ENCODE peak calls at places on chromosomes 16 and 17, in seven cellular contexts. Y is stimulated activated naive CD8-positive, alpha-beta T cell treated with anti-CD3 and anti-CD28 coated beads, Interleukin-15, Interleukin-2, amounts not matched to agents 100 U/mL and 50 U/mL, for 24 hours; D is non-pigmented ciliary epithelial cell; O is B cell; A is amniotic epithelial cell; Z is iris pigment epithelial cell; L is T-helper 1 cell. E is an unnamed sample.

GRCh38 chr17:72592242-72592966 is 471.6 kb downstream of the SOX9 start:
- DNase-seq in Y (peak; percentile 49), D (no peak), O (no peak), A (peak; percentile 72), Z (peak; percentile 83), L (peak; percentile 17), E (no peak)

GRCh38 chr16:66365588-66365987 is 903 bp upstream of the CDH5 start:
- DNase-seq in Y (no peak), D (no peak), O (no peak), A (no peak), Z (peak; percentile 54), L (no peak), E (no peak)

GRCh38 chr16:12231666-12232065 is 255.1 kb downstream of the SNX29 start:
- DNase-seq in Y (no peak), D (peak; percentile 32), O (no peak), A (peak; percentile 27), Z (peak; percentile 71), L (no peak), E (no peak)

GRCh38 chr17:64418506-64419339 is 28.1 kb upstream of the PECAM1 start:
- DNase-seq in Y (no peak), D (no peak), O (peak; percentile 70), A (peak; percentile 64), Z (peak; percentile 61), L (no peak), E (no peak)

GRCh38 chr16:5011637-5012036 is 22.1 kb downstream of the NAGPA start:
- DNase-seq in Y (no peak), D (no peak), O (no peak), A (no peak), Z (no peak), L (no peak), E (no peak)

GRCh38 chr16:87496101-87496801 is 3.4 kb upstream of the ZCCHC14 start:
- DNase-seq in Y (peak; percentile 36), D (no peak), O (peak; percentile 52), A (no peak), Z (no peak), L (no peak), E (peak; percentile 69)

GRCh38 chr17:42950044-42950783 is 14.0 kb downstream of the AARSD1 start:
- DNase-seq in Y (no peak), D (no peak), O (no peak), A (no peak), Z (no peak), L (no peak), E (no peak)

GRCh38 chr16:86585821-86586611 is 7.7 kb downstream of the FOXL1 start:
- DNase-seq in Y (no peak), D (no peak), O (no peak), A (no peak), Z (peak; percentile 58), L (no peak), E (no peak)

GRCh38 chr17:78390241-78391050 is 12.0 kb downstream of the PGS1 start:
- DNase-seq in Y (no peak), D (peak; percentile 93), O (no peak), A (peak; percentile 98), Z (peak; percentile 96), L (no peak), E (no peak)

GRCh38 chr16:50709061-50709695 is 15.8 kb downstream of the NOD2 start:
- DNase-seq in Y (no peak), D (no peak), O (peak; percentile 46), A (no peak), Z (no peak), L (no peak), E (no peak)

GRCh38 chr16:21598676-21599157 is 660 bp upstream of the METTL9 start:
- DNase-seq in Y (no peak), D (no peak), O (no peak), A (no peak), Z (peak; percentile 17), L (peak; percentile 13), E (no peak)

E was measured in NK-92 treated with Interleukin-12 subunit alpha and Interleukin-12 subunit beta, amount 100 ng/mL, for 24 hours.